ENCODE peak calls at places on chromosome 14, in ten cellular contexts. B, O, K, Z, I, H, F, J, X and S are unnamed samples.

GRCh38 chr14:23589606-23590005 is 11.0 kb upstream of the JPH4 start:
- DNase-seq in B (no peak), O (no peak), K (no peak), Z (no peak), I (no peak), H (no peak), F (no peak), J (no peak), X (no peak), S (no peak)

GRCh38 chr14:24612186-24612585 is 2.7 kb upstream of the GZMH start:
- DNase-seq in B (peak; percentile 26), O (no peak), K (no peak), Z (peak; percentile 29), I (no peak), H (no peak), F (no peak), J (no peak), X (no peak), S (no peak)

GRCh38 chr14:105467249-105467941 is 7.2 kb upstream of the CRIP2 start:
- DNase-seq in B (no peak), O (no peak), K (no peak), Z (no peak), I (no peak), H (no peak), F (no peak), J (no peak), X (no peak), S (no peak)

GRCh38 chr14:76354310-76354709 is 21.6 kb upstream of the ESRRB start:
- DNase-seq in B (no peak), O (no peak), K (no peak), Z (no peak), I (no peak), H (no peak), F (no peak), J (no peak), X (no peak), S (no peak)

GRCh38 chr14:59333235-59333634 is 131.9 kb downstream of the GPR135 start:
- DNase-seq in B (peak; percentile 47), O (no peak), K (no peak), Z (no peak), I (no peak), H (no peak), F (no peak), J (no peak), X (no peak), S (no peak)

GRCh38 chr14:94077111-94077821 is 3.7 kb downstream of the DDX24 start:
- DNase-seq in B (no peak), O (no peak), K (no peak), Z (no peak), I (no peak), H (no peak), F (no peak), J (no peak), X (no peak), S (no peak)

GRCh38 chr14:102665665-102666064 is 73.2 kb downstream of the RCOR1 start:
- DNase-seq in B (no peak), O (no peak), K (no peak), Z (no peak), I (no peak), H (no peak), F (no peak), J (no peak), X (no peak), S (no peak)

GRCh38 chr14:54252072-54252730 is 144.6 kb upstream of the CDKN3 start:
- DNase-seq in B (no peak), O (peak; percentile 41), K (no peak), Z (peak; percentile 75), I (no peak), H (peak; percentile 98), F (no peak), J (no peak), X (no peak), S (no peak)

GRCh38 chr14:52801014-52801708 is 9.8 kb upstream of the GNPNAT1 start:
- DNase-seq in B (no peak), O (peak; percentile 40), K (no peak), Z (peak; percentile 68), I (no peak), H (peak; percentile 93), F (no peak), J (no peak), X (no peak), S (no peak)

GRCh38 chr14:104117341-104118005 is 20.9 kb upstream of the KIF26A start:
- DNase-seq in B (peak; percentile 24), O (no peak), K (no peak), Z (no peak), I (peak; percentile 83), H (no peak), F (peak; percentile 23), J (no peak), X (peak; percentile 46), S (no peak)

GRCh38 chr14:30291216-30291615 is 267.7 kb upstream of the G2E3 start:
- DNase-seq in B (peak; percentile 37), O (no peak), K (no peak), Z (peak; percentile 86), I (no peak), H (peak; percentile 91), F (no peak), J (no peak), X (no peak), S (no peak)

GRCh38 chr14:58479975-58480374 is 52.5 kb downstream of the KIAA0586 start:
- DNase-seq in B (no peak), O (no peak), K (no peak), Z (no peak), I (no peak), H (no peak), F (no peak), J (no peak), X (no peak), S (no peak)

GRCh38 chr14:55799523-55800095 is 219.6 kb downstream of the KTN1 start:
- DNase-seq in B (no peak), O (no peak), K (no peak), Z (no peak), I (no peak), H (no peak), F (no peak), J (no peak), X (no peak), S (no peak)

GRCh38 chr14:69999246-69999645 is 120.0 kb downstream of the SMOC1 start:
- DNase-seq in B (no peak), O (peak; percentile 60), K (no peak), Z (peak; percentile 100), I (no peak), H (peak; percentile 92), F (no peak), J (no peak), X (no peak), S (no peak)

GRCh38 chr14:103549361-103550311 is 12.8 kb downstream of the BAG5 start:
- DNase-seq in B (peak; percentile 41), O (no peak), K (peak; percentile 71), Z (no peak), I (peak; percentile 83), H (no peak), F (peak; percentile 45), J (no peak), X (peak; percentile 50), S (no peak)

DNA sequence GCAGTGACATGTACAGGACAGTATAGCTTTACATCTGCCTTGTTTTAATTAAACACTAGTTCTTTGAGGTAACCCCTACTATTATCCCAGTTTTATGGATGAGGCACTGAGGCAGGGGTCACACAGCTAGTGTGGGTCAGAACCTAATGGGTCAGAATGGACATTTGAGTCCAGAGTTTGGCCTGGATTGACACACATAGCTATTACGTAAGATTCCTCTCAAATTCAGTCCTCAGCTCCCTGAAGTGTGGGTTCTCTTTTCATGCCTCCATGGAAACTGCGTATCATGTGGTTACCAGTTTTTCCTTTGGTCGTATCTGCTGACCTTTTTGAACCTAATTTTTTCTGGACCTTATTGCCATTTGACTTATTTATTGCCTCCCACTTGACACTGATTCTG is 40.4 kb downstream of the PSEN1 start:
- DNase-seq in B (no peak), O (no peak), K (no peak), Z (no peak), I (no peak), H (no peak), F (no peak), J (no peak), X (no peak), S (no peak)
- H3K36me3 ChIP-seq in B (peaks cover 21% of the 10 kb centered on the region), O (peaks cover 2% of the 10 kb centered on the region), K (peaks cover 57% of the 10 kb centered on the region), Z (peaks cover 9% of the 10 kb centered on the region), I (peaks cover 14% of the 10 kb centered on the region), H (no peaks in the 10 kb centered on the region), F (peaks cover 30% of the 10 kb centered on the region), J (peaks cover 40% of the 10 kb centered on the region), X (peaks cover 20% of the 10 kb centered on the region), S (no peaks in the 10 kb centered on the region)

GRCh38 chr14:36766974-36767373 is 105.3 kb downstream of the PAX9 start:
- DNase-seq in B (no peak), O (no peak), K (no peak), Z (no peak), I (no peak), H (no peak), F (no peak), J (no peak), X (no peak), S (no peak)
- H3K4me3 ChIP-seq in B (no peak overlapping the region), O (no peak overlapping the region), K (no peak overlapping the region), Z (no peak overlapping the region), I (no peak overlapping the region), H (no peak overlapping the region), F (no peak overlapping the region), J (no peak overlapping the region), X (no peak overlapping the region), S (no peak overlapping the region)

GRCh38 chr14:99262977-99263448 is 9.0 kb downstream of the BCL11B start:
- DNase-seq in B (no peak), O (peak; percentile 93), K (no peak), Z (no peak), I (no peak), H (no peak), F (peak; percentile 50), J (no peak), X (no peak), S (no peak)

GRCh38 chr14:99264691-99265090 is 7.3 kb downstream of the BCL11B start:
- DNase-seq in B (no peak), O (no peak), K (no peak), Z (no peak), I (no peak), H (no peak), F (peak; percentile 38), J (no peak), X (no peak), S (no peak)

GRCh38 chr14:99261916-99262787 is 9.8 kb downstream of the BCL11B start:
- DNase-seq in B (no peak), O (no peak), K (no peak), Z (no peak), I (no peak), H (no peak), F (peak; percentile 92), J (no peak), X (no peak), S (no peak)

GRCh38 chr14:99265571-99265970 is 6.4 kb downstream of the BCL11B start:
- DNase-seq in B (no peak), O (no peak), K (no peak), Z (no peak), I (no peak), H (no peak), F (peak; percentile 48), J (no peak), X (no peak), S (no peak)

GRCh38 chr14:99263564-99264330 is 8.2 kb downstream of the BCL11B start:
- DNase-seq in B (no peak), O (no peak), K (no peak), Z (no peak), I (no peak), H (no peak), F (peak; percentile 18), J (no peak), X (no peak), S (no peak)
- H3K36me3 ChIP-seq in B (no peaks in the 10 kb centered on the region), O (no peaks in the 10 kb centered on the region), K (no peaks in the 10 kb centered on the region), Z (peaks cover 2% of the 10 kb centered on the region), I (no peaks in the 10 kb centered on the region), H (no peaks in the 10 kb centered on the region), F (peaks cover 5% of the 10 kb centered on the region), J (no peaks in the 10 kb centered on the region), X (no peaks in the 10 kb centered on the region), S (no peaks in the 10 kb centered on the region)

GRCh38 chr14:38202444-38203191 is 5.1 kb upstream of the SSTR1 start:
- DNase-seq in B (no peak), O (no peak), K (no peak), Z (no peak), I (peak; percentile 24), H (no peak), F (no peak), J (no peak), X (no peak), S (no peak)
- H3K4me3 ChIP-seq in B (no peak overlapping the region), O (no peak overlapping the region), K (no peak overlapping the region), Z (no peak overlapping the region), I (no peak overlapping the region), H (no peak overlapping the region), F (no peak overlapping the region), J (no peak overlapping the region), X (no peak overlapping the region), S (no peak overlapping the region)